ENCODE peak calls at places on chromosome 19, in four cellular contexts. O, J, S and N are unnamed samples.

GRCh38 chr19:52748336-52748950 is 13.6 kb upstream of the ZNF611 start:
- DNase-seq in O (no peak), J (no peak), S (no peak), N (no peak)

GRCh38 chr19:34328982-34329381 is 36.0 kb upstream of the GPI start:
- DNase-seq in O (no peak), J (no peak), S (no peak), N (no peak)

GRCh38 chr19:54073829-54074228 is 7.3 kb downstream of the TARM1 start:
- DNase-seq in O (no peak), J (no peak), S (no peak), N (no peak)

GRCh38 chr19:29843180-29844051 is 31.6 kb downstream of the CCNE1 start:
- DNase-seq in O (peak), J (no peak), S (no peak), N (peak)

GRCh38 chr19:4972509-4973230 is 3.8 kb downstream of the KDM4B start:
- DNase-seq in O (no peak), J (no peak), S (no peak), N (no peak)

GRCh38 chr19:5718579-5719273 is 1.2 kb downstream of the LONP1 start:
- DNase-seq in O (no peak), J (no peak), S (no peak), N (peak)

GRCh38 chr19:55255618-55256423 is 3.0 kb downstream of the PPP6R1 start:
- DNase-seq in O (no peak), J (no peak), S (no peak), N (no peak)

GRCh38 chr19:50162988-50163387 is at the start of gene IZUMO2:
- DNase-seq in O (no peak), J (no peak), S (no peak), N (no peak)

GRCh38 chr19:46357846-46358583 is 11.1 kb downstream of the PPP5C start:
- DNase-seq in O (no peak), J (no peak), S (no peak), N (no peak)

GRCh38 chr19:41933131-41933458 is 4.8 kb upstream of the ERFL start:
- DNase-seq in O (no peak), J (no peak), S (no peak), N (no peak)

GRCh38 chr19:54905908-54906511 is at the start of gene NCR1:
- DNase-seq in O (no peak), J (no peak), S (no peak), N (no peak)

GRCh38 chr19:15154002-15154612 is 46.7 kb downstream of the NOTCH3 start:
- DNase-seq in O (no peak), J (no peak), S (no peak), N (no peak)

GRCh38 chr19:46213156-46213555 is 16.4 kb upstream of the IGFL1 start:
- DNase-seq in O (no peak), J (no peak), S (no peak), N (no peak)

GRCh38 chr19:32349724-32350475 is 4.5 kb downstream of the ZNF507 start:
- DNase-seq in O (no peak), J (no peak), S (no peak), N (no peak)

GRCh38 chr19:19185853-19186728 is 5.9 kb downstream of the BORCS8 start:
- DNase-seq in O (no peak), J (no peak), S (no peak), N (peak)

GRCh38 chr19:41564515-41565383 is 11.2 kb upstream of the CEACAM21 start:
- DNase-seq in O (no peak), J (no peak), S (no peak), N (no peak)

GRCh38 chr19:32998722-32999121 is 26.7 kb downstream of the FAAP24 start:
- DNase-seq in O (no peak), J (no peak), S (no peak), N (no peak)

GRCh38 chr19:19711934-19712828 is 20.7 kb downstream of the ZNF14 start:
- DNase-seq in O (no peak), J (no peak), S (no peak), N (no peak)

GRCh38 chr19:28541029-28541428 is 671.9 kb downstream of the UQCRFS1 start:
- DNase-seq in O (no peak), J (no peak), S (no peak), N (no peak)

GRCh38 chr19:5361407-5361806 is 20.8 kb upstream of the PTPRS start:
- DNase-seq in O (no peak), J (no peak), S (no peak), N (no peak)

GRCh38 chr19:10083911-10084310 is 2.2 kb upstream of the SHFL start:
- DNase-seq in O (no peak), J (no peak), S (no peak), N (no peak)

GRCh38 chr19:56088454-56089215 is 32.5 kb downstream of the ZNF787 start:
- DNase-seq in O (no peak), J (no peak), S (no peak), N (no peak)

GRCh38 chr19:35468637-35469036 is 20.6 kb downstream of the FFAR2 start:
- DNase-seq in O (peak), J (no peak), S (no peak), N (peak)

GRCh38 chr19:50501186-50501567 is 9.8 kb downstream of the JOSD2 start:
- DNase-seq in O (no peak), J (no peak), S (no peak), N (no peak)

DNA sequence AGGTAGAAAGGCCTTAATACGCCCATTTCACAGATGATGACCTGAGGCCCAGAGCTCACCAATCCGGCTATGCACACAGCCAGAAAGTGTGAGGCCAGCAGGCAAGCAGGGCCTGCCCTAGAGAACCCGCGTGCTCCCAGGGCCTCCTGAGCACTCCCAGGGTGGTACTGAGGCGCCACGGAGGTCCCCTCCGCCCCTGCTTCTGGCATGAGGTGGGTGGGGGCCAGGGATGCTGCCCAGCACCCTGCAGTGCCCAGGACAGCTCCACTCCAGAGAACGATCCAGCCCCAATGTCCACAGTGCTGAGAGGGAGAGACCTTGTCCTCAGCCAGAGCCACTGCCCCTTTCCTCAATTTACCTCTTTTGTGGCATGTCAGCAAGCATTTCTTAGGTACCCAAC is 13.9 kb downstream of the SGTA start:
- DNase-seq in O (no peak), J (no peak), S (no peak), N (no peak)
- H3K27ac ChIP-seq in O (peak), J (no peak), S (no peak), N (no peak)

GRCh38 chr19:38452430-38453366 is 19.2 kb downstream of the RYR1 start:
- DNase-seq in O (no peak), J (no peak), S (no peak), N (peak)
- TF ChIP-seq POLR2A in O (no peak), J (no peak), S (no peak), N (no peak)

GRCh38 chr19:16893686-16893990 is 4.8 kb downstream of the F2RL3 start:
- DNase-seq in O (no peak), J (no peak), S (no peak), N (no peak)
- H3K27ac ChIP-seq in O (no peak), J (no peak), S (no peak), N (peak)

GRCh38 chr19:11113140-11113708 is 24.0 kb downstream of the LDLR start:
- DNase-seq in O (no peak), J (no peak), S (no peak), N (no peak)

GRCh38 chr19:11115895-11116446 is 26.7 kb downstream of the LDLR start:
- DNase-seq in O (no peak), J (no peak), S (no peak), N (no peak)

GRCh38 chr19:11111771-11112144 is 22.5 kb downstream of the LDLR start:
- DNase-seq in O (no peak), J (no peak), S (no peak), N (no peak)

GRCh38 chr19:11115042-11115441 is 25.8 kb downstream of the LDLR start:
- DNase-seq in O (no peak), J (no peak), S (no peak), N (no peak)

DNA sequence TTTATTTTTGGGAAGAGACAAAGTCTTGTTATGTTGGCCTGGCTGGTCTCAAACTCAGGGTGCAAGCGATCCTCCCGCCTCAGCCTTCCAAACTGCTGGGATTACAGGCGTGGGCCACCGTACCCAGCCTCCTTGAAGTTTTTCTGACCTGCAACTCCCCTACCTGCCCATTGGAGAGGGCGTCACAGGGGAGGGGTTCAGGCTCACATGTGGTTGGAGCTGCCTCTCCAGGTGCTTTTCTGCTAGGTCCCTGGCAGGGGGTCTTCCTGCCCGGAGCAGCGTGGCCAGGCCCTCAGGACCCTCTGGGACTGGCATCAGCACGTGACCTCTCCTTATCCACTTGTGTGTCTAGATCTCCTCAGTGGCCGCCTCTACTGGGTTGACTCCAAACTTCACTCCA is 27.2 kb downstream of the LDLR start:
- DNase-seq in O (no peak), J (no peak), S (no peak), N (no peak)
- TF ChIP-seq POLR2A in O (no peak), J (no peak), S (no peak), N (no peak)

DNA sequence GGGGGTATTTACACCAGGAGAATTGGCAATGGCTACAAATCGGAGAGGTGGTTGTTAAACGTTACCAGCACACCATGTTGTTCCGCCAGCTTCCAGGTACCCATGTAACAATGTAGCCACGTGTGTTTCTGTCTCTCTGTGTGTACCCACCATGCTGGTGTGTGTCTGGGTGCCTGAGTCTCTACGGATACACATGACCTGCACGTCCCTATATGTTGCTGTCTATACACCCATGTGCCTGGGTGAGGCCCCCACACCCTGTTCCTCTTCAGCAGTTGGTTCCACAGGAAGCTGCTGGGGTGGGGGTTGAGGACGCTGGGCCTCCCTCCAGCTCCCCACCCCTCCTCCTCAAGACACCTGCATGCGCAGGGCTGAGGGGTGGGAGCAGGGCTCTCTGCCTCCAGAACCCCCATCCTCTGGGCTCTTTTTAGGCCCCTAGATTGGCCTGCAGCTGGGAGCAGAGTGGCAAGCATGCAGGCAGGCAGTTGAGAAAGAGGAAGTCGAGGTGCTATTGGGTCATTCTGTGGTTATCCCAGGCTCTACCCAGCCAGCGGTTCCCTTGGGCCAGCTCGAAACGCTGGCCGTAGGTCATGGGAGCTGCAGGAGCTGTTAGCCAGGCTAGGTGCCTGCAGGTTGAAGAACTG is at the start of gene ARHGEF18:
- DNase-seq in O (peak), J (no peak), S (no peak), N (no peak)
- H3K27ac ChIP-seq in O (no peak), J (no peak), S (no peak), N (no peak)

GRCh38 chr19:48812094-48812929 is 1.5 kb upstream of the BCAT2 start:
- DNase-seq in O (peak), J (peak), S (peak), N (peak)
- TF ChIP-seq POLR2A in O (peak), J (no peak), S (peak), N (peak)

GRCh38 chr19:1856698-1857603 is 6.4 kb downstream of the KLF16 start:
- DNase-seq in O (peak), J (no peak), S (peak), N (peak)
- H3K27ac ChIP-seq in O (peak), J (peak), S (peak), N (peak)

GRCh38 chr19:13115936-13116281 is 631 bp downstream of the TRMT1 start:
- DNase-seq in O (no peak), J (no peak), S (no peak), N (no peak)

GRCh38 chr19:13117772-13118423 is at the start of gene NACC1:
- DNase-seq in O (peak), J (no peak), S (peak), N (peak)

GRCh38 chr19:13117176-13117771 is 734 bp upstream of the TRMT1 start:
- DNase-seq in O (no peak), J (no peak), S (no peak), N (no peak)

GRCh38 chr19:13118424-13119193 is 545 bp downstream of the NACC1 start:
- DNase-seq in O (peak), J (no peak), S (no peak), N (peak)

GRCh38 chr19:13116282-13117175 is at the start of gene TRMT1:
- DNase-seq in O (peak), J (peak), S (peak), N (peak)
- TF ChIP-seq POLR2A in O (no peak), J (peak), S (peak), N (no peak)